ENCODE peak calls at places on chromosomes 1 and 21, in nine cellular contexts. Z is spleen, J is PC-9, P is HCT116, N is right atrium auricular region, R is body of pancreas, C is endothelial cell of umbilical vein, M is left ventricle myocardium inferior, K is tibial artery. F is an unnamed sample.

GRCh38 chr1:88985033-88985432 is 7.4 kb downstream of the KYAT3 start:
- DNase-seq in Z (no peak), J (peak), P (peak), N (no peak), R (peak), C (peak), M (no peak), K (no peak), F (peak)

GRCh38 chr1:2587860-2588571 is 1.4 kb downstream of the PRXL2B start:
- DNase-seq in Z (peak), J (no peak), P (no peak), N (no peak), R (no peak), C (no peak), M (no peak), K (no peak), F (no peak)

GRCh38 chr1:110210604-110211502 is 739 bp downstream of the KCNC4 start:
- DNase-seq in Z (peak), J (no peak), P (no peak), N (peak), R (peak), C (peak), M (peak), K (peak), F (peak)

GRCh38 chr1:242034393-242034792 is 35.5 kb upstream of the MAP1LC3C start:
- DNase-seq in Z (no peak), J (no peak), P (no peak), N (no peak), R (no peak), C (no peak), M (no peak), K (no peak), F (no peak)

GRCh38 chr1:183710333-183710732 is 57.2 kb upstream of the APOBEC4 start:
- DNase-seq in Z (no peak), J (no peak), P (no peak), N (no peak), R (no peak), C (no peak), M (no peak), K (no peak), F (no peak)

GRCh38 chr1:182446033-182446669 is 3.8 kb upstream of the RGSL1 start:
- DNase-seq in Z (no peak), J (peak), P (peak), N (no peak), R (peak), C (peak), M (no peak), K (no peak), F (peak)

GRCh38 chr1:99137546-99138206 is 126.6 kb upstream of the PLPPR4 start:
- DNase-seq in Z (no peak), J (no peak), P (no peak), N (no peak), R (no peak), C (no peak), M (no peak), K (no peak), F (no peak)

GRCh38 chr1:227560814-227561213 is 2.5 kb upstream of the ZNF678 start:
- DNase-seq in Z (no peak), J (no peak), P (no peak), N (no peak), R (no peak), C (no peak), M (no peak), K (no peak), F (no peak)

GRCh38 chr1:245285168-245285567 is 130.4 kb downstream of the KIF26B start:
- DNase-seq in Z (no peak), J (no peak), P (no peak), N (no peak), R (no peak), C (no peak), M (no peak), K (no peak), F (peak)

GRCh38 chr1:186202174-186202843 is 172.7 kb downstream of the TPR start:
- DNase-seq in Z (no peak), J (no peak), P (no peak), N (peak), R (no peak), C (no peak), M (peak), K (peak), F (no peak)

GRCh38 chr1:206912445-206913095 is 9.2 kb downstream of the FCMR start:
- DNase-seq in Z (peak), J (peak), P (peak), N (peak), R (peak), C (peak), M (peak), K (peak), F (peak)

GRCh38 chr1:3213730-3214129 is 144.7 kb downstream of the PRDM16 start:
- DNase-seq in Z (no peak), J (no peak), P (no peak), N (no peak), R (peak), C (no peak), M (no peak), K (no peak), F (no peak)

GRCh38 chr21:26946744-26947446 is 20.0 kb downstream of the ADAMTS5 start:
- DNase-seq in Z (no peak), J (no peak), P (no peak), N (no peak), R (no peak), C (no peak), M (no peak), K (no peak), F (no peak)

GRCh38 chr1:213292653-213293052 is 241.6 kb downstream of the RPS6KC1 start:
- DNase-seq in Z (no peak), J (no peak), P (no peak), N (no peak), R (no peak), C (no peak), M (no peak), K (no peak), F (no peak)

GRCh38 chr1:230354005-230354404 is 72.1 kb downstream of the PGBD5 start:
- DNase-seq in Z (no peak), J (no peak), P (no peak), N (no peak), R (no peak), C (no peak), M (no peak), K (no peak), F (no peak)

GRCh38 chr1:153397924-153398651 is 7.2 kb upstream of the S100A8 start:
- DNase-seq in Z (no peak), J (no peak), P (no peak), N (peak), R (no peak), C (no peak), M (no peak), K (no peak), F (no peak)

GRCh38 chr1:204650911-204651570 is 34.5 kb downstream of the LRRN2 start:
- DNase-seq in Z (no peak), J (no peak), P (no peak), N (no peak), R (no peak), C (no peak), M (no peak), K (no peak), F (no peak)

GRCh38 chr1:145960468-145961108 is 2.8 kb upstream of the LIX1L start:
- DNase-seq in Z (peak), J (no peak), P (no peak), N (peak), R (peak), C (peak), M (peak), K (peak), F (peak)

GRCh38 chr1:213035573-213035972 is 15.5 kb upstream of the RPS6KC1 start:
- DNase-seq in Z (no peak), J (no peak), P (no peak), N (no peak), R (no peak), C (no peak), M (no peak), K (no peak), F (no peak)

GRCh38 chr1:212613440-212614335 is 5.1 kb downstream of the ATF3 start:
- DNase-seq in Z (no peak), J (no peak), P (no peak), N (no peak), R (no peak), C (no peak), M (no peak), K (no peak), F (peak)

GRCh38 chr1:234322979-234323378 is 50.3 kb upstream of the COA6 start:
- DNase-seq in Z (peak), J (no peak), P (peak), N (no peak), R (peak), C (peak), M (no peak), K (no peak), F (peak)

GRCh38 chr1:241518447-241519307 is 878 bp downstream of the FH start:
- DNase-seq in Z (no peak), J (peak), P (no peak), N (no peak), R (no peak), C (peak), M (no peak), K (peak), F (peak)

GRCh38 chr1:216457356-216457755 is 34.1 kb upstream of the USH2A start:
- DNase-seq in Z (no peak), J (no peak), P (no peak), N (no peak), R (no peak), C (no peak), M (no peak), K (no peak), F (peak)

GRCh38 chr1:198437352-198437751 is 103.1 kb downstream of the ATP6V1G3 start:
- DNase-seq in Z (no peak), J (no peak), P (no peak), N (no peak), R (no peak), C (no peak), M (no peak), K (no peak), F (no peak)

GRCh38 chr1:3956527-3957170 is 56.6 kb upstream of the C1orf174 start:
- DNase-seq in Z (no peak), J (no peak), P (no peak), N (no peak), R (no peak), C (no peak), M (no peak), K (no peak), F (peak)

GRCh38 chr1:233005703-233006102 is 55.3 kb downstream of the NTPCR start:
- DNase-seq in Z (no peak), J (no peak), P (no peak), N (no peak), R (no peak), C (peak), M (no peak), K (no peak), F (peak)

GRCh38 chr1:24186993-24187790 is at the start of gene IFNLR1:
- DNase-seq in Z (peak), J (peak), P (peak), N (no peak), R (peak), C (no peak), M (peak), K (no peak), F (peak)

GRCh38 chr21:45846373-45847160 is 135.0 kb upstream of the COL6A1 start:
- DNase-seq in Z (no peak), J (no peak), P (no peak), N (peak), R (no peak), C (no peak), M (peak), K (peak), F (no peak)

GRCh38 chr1:94579876-94580294 is 38.3 kb upstream of the F3 start:
- DNase-seq in Z (no peak), J (peak), P (peak), N (no peak), R (no peak), C (no peak), M (no peak), K (no peak), F (peak)

GRCh38 chr1:212967767-212968166 is 17.4 kb downstream of the VASH2 start:
- DNase-seq in Z (no peak), J (peak), P (peak), N (no peak), R (no peak), C (no peak), M (no peak), K (no peak), F (peak)

GRCh38 chr1:223429313-223429731 is 36.1 kb downstream of the CCDC185 start:
- DNase-seq in Z (no peak), J (no peak), P (no peak), N (no peak), R (no peak), C (no peak), M (no peak), K (peak), F (no peak)

GRCh38 chr1:161185732-161186311 is 8.5 kb upstream of the B4GALT3 start:
- DNase-seq in Z (peak), J (no peak), P (no peak), N (no peak), R (no peak), C (no peak), M (no peak), K (no peak), F (no peak)

GRCh38 chr1:88371396-88371795 is 312.7 kb upstream of the PKN2 start:
- DNase-seq in Z (no peak), J (peak), P (peak), N (no peak), R (no peak), C (no peak), M (no peak), K (no peak), F (peak)

GRCh38 chr1:2358651-2359640 is 32.4 kb downstream of the MORN1 start:
- DNase-seq in Z (peak), J (no peak), P (no peak), N (no peak), R (no peak), C (no peak), M (no peak), K (peak), F (no peak)

GRCh38 chr1:3746389-3746783 is 5.9 kb upstream of the CCDC27 start:
- DNase-seq in Z (no peak), J (no peak), P (no peak), N (no peak), R (no peak), C (no peak), M (no peak), K (no peak), F (peak)

GRCh38 chr1:156504821-156505678 is 4.5 kb upstream of the MEF2D start:
- DNase-seq in Z (peak), J (peak), P (peak), N (peak), R (peak), C (peak), M (peak), K (peak), F (peak)

GRCh38 chr1:156503672-156504055 is 3.1 kb upstream of the MEF2D start:
- DNase-seq in Z (no peak), J (peak), P (no peak), N (no peak), R (no peak), C (no peak), M (no peak), K (no peak), F (peak)

GRCh38 chr1:156505679-156506298 is 5.2 kb upstream of the MEF2D start:
- DNase-seq in Z (no peak), J (no peak), P (no peak), N (no peak), R (no peak), C (no peak), M (no peak), K (no peak), F (no peak)

GRCh38 chr1:156502749-156503671 is 2.4 kb upstream of the MEF2D start:
- DNase-seq in Z (peak), J (peak), P (peak), N (peak), R (peak), C (peak), M (peak), K (peak), F (peak)

GRCh38 chr1:156504062-156504813 is 3.7 kb upstream of the MEF2D start:
- DNase-seq in Z (peak), J (no peak), P (no peak), N (no peak), R (no peak), C (no peak), M (no peak), K (no peak), F (peak)
- TF ChIP-seq CTCF in Z (no peak), J (no peak), P (no peak), N (no peak), R (no peak), C (no peak), M (no peak), K (no peak), F (no peak)

DNA sequence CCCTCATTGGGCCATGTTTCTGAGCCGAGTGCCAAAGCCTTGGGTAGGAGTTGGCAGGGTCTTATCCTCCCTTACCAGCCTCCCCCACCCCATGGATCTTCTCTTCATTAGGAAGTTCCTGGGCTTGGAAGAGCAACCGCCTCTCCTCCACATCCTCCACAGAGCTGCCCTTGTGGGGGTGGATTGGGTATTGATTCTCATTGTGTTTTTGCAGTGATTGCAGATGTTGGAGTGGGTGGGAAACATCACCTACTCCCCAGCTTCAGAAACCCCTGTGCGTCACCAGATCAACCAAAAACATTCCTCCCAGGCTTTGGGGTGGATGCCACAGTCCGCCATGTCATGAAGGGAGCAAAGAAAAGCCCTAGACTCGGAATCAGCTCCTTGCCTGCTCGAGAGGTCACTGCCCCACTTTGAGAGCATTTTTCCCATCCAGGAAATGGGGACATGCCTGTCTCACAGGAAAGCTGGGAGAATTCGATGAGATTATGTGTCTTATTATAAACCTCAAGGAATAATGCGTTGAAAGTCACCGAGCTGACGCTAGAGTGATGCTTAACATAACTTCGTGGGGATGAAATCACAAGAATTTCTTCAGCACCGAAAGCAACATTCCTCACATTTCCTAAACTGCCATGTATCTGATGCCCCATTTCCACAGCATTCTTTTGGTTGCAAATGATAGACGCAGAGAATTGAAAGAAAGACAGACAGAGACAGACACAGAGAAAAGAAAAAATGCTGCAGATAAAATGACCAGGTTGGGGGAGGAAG is 44.7 kb upstream of the ZBTB40 start:
- DNase-seq in Z (no peak), J (no peak), P (no peak), N (no peak), R (no peak), C (no peak), M (no peak), K (no peak), F (no peak)
- H3K27ac ChIP-seq in Z (no peak), J (no peak), P (no peak), N (no peak), R (no peak), C (no peak), M (no peak), K (no peak), F (no peak)

DNA sequence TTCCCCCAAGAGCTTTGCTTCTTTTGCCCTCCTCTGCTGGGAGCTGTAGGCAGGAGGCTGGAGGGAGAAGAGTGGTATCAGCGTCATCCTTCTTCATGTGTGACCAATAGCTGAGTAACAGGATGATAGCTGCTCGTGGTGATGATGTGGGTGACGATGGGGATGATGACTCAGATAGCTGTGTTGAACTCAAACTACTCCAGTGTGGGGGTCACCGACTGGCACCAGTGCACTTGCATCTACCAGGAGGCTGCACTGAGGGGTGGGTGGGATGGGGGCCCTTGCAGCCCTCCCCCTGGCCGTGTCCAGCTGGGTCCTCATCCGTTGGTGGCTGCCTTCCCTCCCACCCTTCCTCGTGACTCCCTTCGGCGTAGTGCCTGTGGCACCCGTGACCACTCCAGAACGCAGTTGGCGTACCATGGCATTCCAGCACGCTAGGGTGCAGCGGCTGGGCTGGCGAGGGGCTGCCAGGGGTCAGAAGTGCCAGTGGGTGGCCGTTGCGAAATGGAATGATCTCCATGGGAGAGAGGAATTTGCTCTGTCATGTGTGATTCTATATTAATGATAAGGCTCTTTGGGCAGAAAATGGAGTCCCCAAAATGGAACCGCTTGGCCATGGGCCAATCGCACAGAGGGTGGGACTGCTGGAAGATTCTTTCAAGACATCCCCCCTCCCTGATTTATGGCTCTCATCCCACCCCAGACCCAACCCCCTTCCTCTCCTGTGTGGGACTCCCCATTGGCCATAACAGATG is 1.3 kb downstream of the IGFN1 start:
- DNase-seq in Z (peak), J (peak), P (peak), N (no peak), R (no peak), C (peak), M (no peak), K (no peak), F (peak)
- H3K4me3 ChIP-seq in Z (no peak), J (no peak), P (no peak), N (no peak), R (no peak), C (no peak), M (no peak), K (no peak), F (no peak)

DNA sequence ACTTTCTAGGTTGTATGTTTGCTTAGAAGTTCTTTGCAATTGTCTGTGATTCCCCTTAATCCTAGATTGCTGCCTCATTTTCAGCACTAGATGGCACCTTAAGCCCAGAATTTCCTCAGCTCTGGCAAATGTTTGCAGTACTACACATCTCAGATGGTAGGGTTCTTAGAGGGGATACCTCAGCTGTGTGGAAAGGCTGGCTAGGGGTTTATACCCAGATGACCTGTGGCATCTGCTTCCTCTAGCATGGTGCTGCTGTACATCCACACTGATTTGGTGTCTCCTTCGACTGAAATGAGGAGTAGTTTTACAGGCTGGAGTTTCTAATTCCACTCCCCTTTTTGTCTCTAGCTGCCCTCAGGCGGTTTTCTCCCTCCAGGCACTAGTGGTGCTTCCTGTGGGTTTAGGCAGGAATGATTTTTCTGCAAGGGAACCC is 23.5 kb downstream of the ASB17 start:
- DNase-seq in Z (no peak), J (peak), P (peak), N (no peak), R (no peak), C (peak), M (no peak), K (no peak), F (peak)
- TF ChIP-seq CTCF in Z (no peak), J (peak), P (peak), N (no peak), R (no peak), C (peak), M (no peak), K (no peak), F (peak)

F was measured in PC-3.